ENCODE peak calls at places on chromosomes 5 and 9, in four cellular contexts. M, C, Q and U are unnamed samples.

GRCh38 chr5:150789943-150790611 is 11.5 kb downstream of the SMIM3 start:
- DNase-seq in C (no peak), M (no peak), Q (peak), U (peak)

GRCh38 chr9:78542491-78543175 is 245.7 kb downstream of the PSAT1 start:
- DNase-seq in C (no peak), Q (no peak), M (no peak), U (no peak)

GRCh38 chr5:61964199-61964598 is 341.8 kb upstream of the KIF2A start:
- DNase-seq in M (no peak), Q (no peak), C (no peak), U (peak)

GRCh38 chr9:95735701-95736100 is 139.8 kb upstream of the ERCC6L2 start:
- DNase-seq in C (no peak), Q (no peak), M (no peak), U (no peak)

GRCh38 chr9:24381205-24381604 is 164.5 kb downstream of the IZUMO3 start:
- DNase-seq in M (no peak), C (no peak), Q (no peak), U (no peak)

GRCh38 chr5:177304392-177305119 is 957 bp downstream of the PRELID1 start:
- DNase-seq in C (no peak), Q (no peak), M (no peak), U (peak)

GRCh38 chr9:16138961-16139441 is 586.2 kb downstream of the CCDC171 start:
- DNase-seq in Q (no peak), C (no peak), M (no peak), U (peak)

GRCh38 chr5:143119301-143119769 is 284.2 kb downstream of the NR3C1 start:
- DNase-seq in C (no peak), M (no peak), Q (no peak), U (no peak)

GRCh38 chr5:88785396-88786216 is 97.4 kb downstream of the MEF2C start:
- DNase-seq in M (peak), C (no peak), Q (no peak), U (peak)

GRCh38 chr9:120363697-120364096 is 216.3 kb downstream of the CDK5RAP2 start:
- DNase-seq in C (no peak), M (no peak), Q (no peak), U (no peak)

GRCh38 chr9:107174441-107174840 is 108.6 kb upstream of the RAD23B start:
- DNase-seq in C (no peak), M (no peak), Q (peak), U (peak)

GRCh38 chr5:79021753-79022152 is 36.6 kb upstream of the ARSB start:
- DNase-seq in M (no peak), C (no peak), Q (no peak), U (no peak)

GRCh38 chr9:87613265-87614111 is 112.4 kb upstream of the CTSL start:
- DNase-seq in C (peak), M (peak), Q (no peak), U (no peak)

GRCh38 chr5:75048457-75048953 is 3.9 kb downstream of the GCNT4 start:
- DNase-seq in M (no peak), Q (no peak), C (no peak), U (peak)

GRCh38 chr5:73822276-73822988 is 196.4 kb downstream of the ARHGEF28 start:
- DNase-seq in C (no peak), Q (no peak), M (no peak), U (peak)

GRCh38 chr5:51882647-51883046 is 499.4 kb downstream of the ISL1 start:
- DNase-seq in C (no peak), M (no peak), Q (no peak), U (no peak)

GRCh38 chr5:1507016-1507375 is 16.8 kb downstream of the LPCAT1 start:
- DNase-seq in Q (no peak), C (no peak), M (no peak), U (no peak)

GRCh38 chr9:85536076-85536475 is 205.7 kb downstream of the AGTPBP1 start:
- DNase-seq in M (no peak), C (no peak), Q (no peak), U (peak)

GRCh38 chr9:24961787-24962186 is 416.1 kb upstream of the IZUMO3 start:
- DNase-seq in C (no peak), M (no peak), Q (no peak), U (no peak)

GRCh38 chr5:85293139-85293785 is 908.6 kb upstream of the EDIL3 start:
- DNase-seq in C (peak), M (no peak), Q (no peak), U (no peak)

GRCh38 chr5:112186401-112186990 is 232.6 kb downstream of the EPB41L4A start:
- DNase-seq in C (no peak), M (peak), Q (no peak), U (peak)

GRCh38 chr5:160284271-160284670 is 28.1 kb downstream of the CCNJL start:
- DNase-seq in C (no peak), M (no peak), Q (no peak), U (no peak)

GRCh38 chr5:58836351-58836750 is 253.5 kb downstream of the RAB3C start:
- DNase-seq in C (no peak), M (no peak), Q (no peak), U (no peak)

GRCh38 chr5:132475939-132476852 is 14.4 kb downstream of the IRF1 start:
- DNase-seq in C (peak), M (no peak), Q (no peak), U (no peak)

GRCh38 chr5:141877478-141878185 is 578 bp downstream of the PCDH1 start:
- DNase-seq in M (peak), Q (peak), C (peak), U (no peak)

GRCh38 chr5:150361301-150361700 is 3.8 kb downstream of the TCOF1 start:
- DNase-seq in Q (no peak), M (no peak), C (no peak), U (no peak)

GRCh38 chr9:89605181-89606048 is 603 bp downstream of the GADD45G start:
- DNase-seq in C (peak), M (peak), Q (peak), U (peak)

GRCh38 chr9:98310752-98311392 is 55.4 kb upstream of the TBC1D2 start:
- DNase-seq in Q (no peak), M (no peak), C (no peak), U (no peak)

GRCh38 chr9:18473551-18474279 is at the start of gene ADAMTSL1:
- DNase-seq in C (peak), Q (no peak), M (no peak), U (peak)

GRCh38 chr9:131236761-131237160 is 39.5 kb downstream of the FAM78A start:
- DNase-seq in C (no peak), M (no peak), Q (no peak), U (no peak)

GRCh38 chr9:135151905-135152304 is 64.4 kb downstream of the OLFM1 start:
- DNase-seq in Q (no peak), M (no peak), C (no peak), U (no peak)